ENCODE peak calls at places on chromosomes 2 and 18, in eight cellular contexts. E, U, N, V, I, P, M and F are unnamed samples.

GRCh38 chr2:176626796-176627195 is 357.6 kb downstream of the MTX2 start:
- DNase-seq in N (no peak), U (no peak), P (no peak), E (no peak), V (no peak), M (no peak), I (no peak), F (no peak)

GRCh38 chr2:28662468-28663095 is 89.0 kb upstream of the PPP1CB start:
- DNase-seq in M (no peak), I (no peak), U (no peak), P (no peak), V (no peak), N (peak), E (peak), F (no peak)

GRCh38 chr2:106886916-106887758 is 1.2 kb upstream of the ST6GAL2 start:
- DNase-seq in P (peak), V (no peak), U (no peak), M (peak), E (peak), N (peak), I (no peak), F (peak)

GRCh38 chr2:10781746-10782145 is 30.8 kb downstream of the PDIA6 start:
- DNase-seq in M (no peak), E (no peak), I (no peak), P (no peak), N (no peak), U (no peak), V (no peak), F (no peak)

GRCh38 chr2:238950551-238950950 is 102.7 kb downstream of the TWIST2 start:
- DNase-seq in U (peak), V (no peak), I (no peak), N (no peak), M (no peak), E (no peak), P (no peak), F (no peak)

GRCh38 chr18:10474309-10474708 is 19.9 kb downstream of the APCDD1 start:
- DNase-seq in M (no peak), N (no peak), E (no peak), P (no peak), V (no peak), U (no peak), I (no peak), F (no peak)

GRCh38 chr2:120758181-120759048 is 22.7 kb downstream of the GLI2 start:
- DNase-seq in V (no peak), I (no peak), P (no peak), N (no peak), M (peak), E (peak), U (no peak), F (no peak)

GRCh38 chr2:65025453-65026128 is 30.6 kb upstream of the CEP68 start:
- DNase-seq in I (no peak), M (no peak), N (no peak), P (no peak), U (no peak), E (no peak), V (no peak), F (peak)